ENCODE peak calls at places on chromosomes 11 and 22, in ten cellular contexts. A, V, Y, K, Q, N, W, E, T and X are unnamed samples. For H3K4me1, the result is how much of the 10 kb centered on the place peaks cover.

GRCh38 chr11:114291381-114291780 is 4.8 kb upstream of the NNMT start:
- DNase-seq in A (no peak), V (no peak), Y (no peak), K (no peak), Q (no peak), N (no peak), W (no peak), E (no peak), T (no peak), X (no peak)

GRCh38 chr22:36569999-36570398 is 41.0 kb upstream of the EIF3D start:
- DNase-seq in A (no peak), V (peak), Y (peak), K (peak), Q (no peak), N (peak), W (no peak), E (no peak), T (no peak), X (no peak)

GRCh38 chr11:134098566-134099184 is 29.8 kb downstream of the JAM3 start:
- DNase-seq in A (no peak), V (peak), Y (no peak), K (no peak), Q (no peak), N (peak), W (no peak), E (no peak), T (no peak), X (no peak)

GRCh38 chr11:71179877-71180276 is 72.5 kb downstream of the SHANK2 start:
- DNase-seq in A (no peak), V (peak), Y (no peak), K (no peak), Q (no peak), N (no peak), W (no peak), E (no peak), T (no peak), X (no peak)

GRCh38 chr22:28810839-28811491 is 10.6 kb upstream of the XBP1 start:
- DNase-seq in A (no peak), V (peak), Y (no peak), K (no peak), Q (no peak), N (no peak), W (peak), E (no peak), T (no peak), X (no peak)

GRCh38 chr11:80916180-80916811 is 1475.5 kb upstream of the TENM4 start:
- DNase-seq in A (no peak), V (no peak), Y (no peak), K (no peak), Q (no peak), N (no peak), W (no peak), E (no peak), T (no peak), X (no peak)

GRCh38 chr22:49460662-49461371 is 366.9 kb downstream of the BRD1 start:
- DNase-seq in A (no peak), V (no peak), Y (no peak), K (no peak), Q (peak), N (no peak), W (no peak), E (no peak), T (no peak), X (no peak)

GRCh38 chr11:72635309-72635915 is 38.8 kb downstream of the PDE2A start:
- DNase-seq in A (no peak), V (no peak), Y (no peak), K (no peak), Q (no peak), N (no peak), W (no peak), E (no peak), T (no peak), X (no peak)

GRCh38 chr11:1567052-1567720 is 4.9 kb downstream of the DUSP8 start:
- DNase-seq in A (no peak), V (no peak), Y (no peak), K (no peak), Q (no peak), N (no peak), W (peak), E (no peak), T (no peak), X (no peak)

GRCh38 chr11:112042161-112042960 is 17.2 kb downstream of the DLAT start:
- DNase-seq in A (no peak), V (no peak), Y (no peak), K (no peak), Q (no peak), N (no peak), W (no peak), E (no peak), T (no peak), X (no peak)

GRCh38 chr22:48233586-48233985 is 1471.1 kb downstream of the TBC1D22A start:
- DNase-seq in A (no peak), V (no peak), Y (no peak), K (no peak), Q (no peak), N (no peak), W (no peak), E (no peak), T (no peak), X (no peak)

GRCh38 chr22:25282346-25282670 is 62.9 kb downstream of the CRYBB2 start:
- DNase-seq in A (no peak), V (no peak), Y (peak), K (no peak), Q (no peak), N (peak), W (no peak), E (no peak), T (no peak), X (no peak)

GRCh38 chr11:11984563-11984962 is 23.9 kb downstream of the DKK3 start:
- DNase-seq in A (no peak), V (no peak), Y (no peak), K (no peak), Q (peak), N (no peak), W (no peak), E (no peak), T (no peak), X (no peak)

GRCh38 chr22:35561796-35562526 is 21.3 kb downstream of the RASD2 start:
- DNase-seq in A (no peak), V (no peak), Y (no peak), K (peak), Q (no peak), N (peak), W (no peak), E (no peak), T (no peak), X (no peak)

GRCh38 chr11:28476053-28476452 is 367.9 kb downstream of the METTL15 start:
- DNase-seq in A (peak), V (no peak), Y (no peak), K (no peak), Q (no peak), N (peak), W (no peak), E (no peak), T (no peak), X (no peak)

GRCh38 chr11:110472858-110473257 is 43.1 kb downstream of the FDX1 start:
- DNase-seq in A (no peak), V (no peak), Y (no peak), K (no peak), Q (no peak), N (no peak), W (no peak), E (no peak), T (no peak), X (no peak)

GRCh38 chr11:110795124-110795624 is 82.9 kb upstream of the ARHGAP20 start:
- DNase-seq in A (no peak), V (no peak), Y (no peak), K (no peak), Q (no peak), N (no peak), W (no peak), E (no peak), T (no peak), X (no peak)

GRCh38 chr22:49964493-49965290 is 4.1 kb downstream of the PIM3 start:
- DNase-seq in A (peak), V (no peak), Y (no peak), K (no peak), Q (peak), N (no peak), W (peak), E (no peak), T (peak), X (peak)

GRCh38 chr11:30143098-30143705 is 87.6 kb upstream of the FSHB start:
- DNase-seq in A (no peak), V (peak), Y (peak), K (peak), Q (no peak), N (peak), W (no peak), E (no peak), T (no peak), X (no peak)

GRCh38 chr11:112255075-112255739 is 5.5 kb downstream of the PLET1 start:
- DNase-seq in A (peak), V (peak), Y (no peak), K (no peak), Q (no peak), N (no peak), W (no peak), E (no peak), T (no peak), X (no peak)

DNA sequence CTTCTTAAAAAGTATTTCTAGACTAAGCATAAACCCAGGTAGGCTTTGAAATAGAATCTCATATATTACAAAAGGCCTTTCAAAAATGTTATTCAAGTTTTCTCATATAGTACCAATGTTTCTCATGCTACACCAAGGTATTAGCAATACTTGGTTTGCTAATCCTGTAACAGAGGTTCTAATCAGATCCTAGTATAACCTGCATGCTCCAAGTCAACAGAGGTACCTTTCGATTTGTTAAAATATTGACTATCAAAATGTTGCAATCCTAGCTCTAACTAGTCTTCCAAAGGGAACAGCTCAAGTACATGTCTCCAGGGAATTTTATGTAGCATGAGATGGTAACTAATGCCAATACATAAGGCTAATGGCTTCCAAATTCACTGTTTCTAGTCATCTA is 98.1 kb upstream of the APOA1 start:
- DNase-seq in A (no peak), V (no peak), Y (no peak), K (no peak), Q (no peak), N (no peak), W (no peak), E (no peak), T (no peak), X (no peak)
- H3K4me1 ChIP-seq in A (under half), V (under half), Y (under half), K (under half), Q (under half), N (under half), W (under half), E (under half), T (under half), X (under half)

DNA sequence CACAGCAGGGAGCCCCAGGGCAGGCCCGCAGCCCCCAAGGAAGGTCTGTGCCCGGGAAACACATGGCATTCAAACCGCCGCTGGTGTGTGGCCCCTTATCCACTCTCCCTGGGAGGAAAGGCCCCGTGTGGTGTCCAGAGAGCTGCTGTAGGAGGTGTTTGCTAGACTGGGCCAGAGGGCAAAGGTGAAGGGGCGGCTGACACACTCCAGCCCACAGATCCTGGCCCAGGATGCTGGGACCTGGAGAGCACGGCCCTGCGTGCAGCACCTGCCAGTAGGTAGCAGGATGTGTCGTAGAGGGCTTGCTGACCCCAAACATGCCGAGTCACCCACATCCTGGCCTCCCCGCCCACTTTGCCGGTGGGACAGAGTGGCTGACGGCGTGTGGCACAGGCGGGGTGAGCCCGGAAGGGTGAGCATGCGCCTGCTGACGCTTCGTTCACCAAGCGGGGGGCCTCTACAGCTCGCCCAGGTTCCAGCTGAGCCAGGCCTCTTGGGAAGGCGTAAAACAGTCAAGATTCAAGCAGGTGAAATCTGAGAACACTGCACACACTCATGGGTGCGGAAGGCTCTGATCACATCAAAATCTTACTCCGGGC is 11.0 kb downstream of the OSBPL5 start:
- DNase-seq in A (peak), V (no peak), Y (no peak), K (no peak), Q (peak), N (no peak), W (peak), E (no peak), T (peak), X (no peak)
- H3K4me1 ChIP-seq in A (under half), V (under half), Y (under half), K (under half), Q (under half), N (under half), W (under half), E (under half), T (under half), X (under half)

GRCh38 chr22:46100401-46101105 is 49.8 kb upstream of the PPARA start:
- DNase-seq in A (no peak), V (no peak), Y (no peak), K (no peak), Q (no peak), N (no peak), W (no peak), E (no peak), T (no peak), X (no peak)

GRCh38 chr22:46102752-46103151 is 47.6 kb upstream of the PPARA start:
- DNase-seq in A (no peak), V (no peak), Y (no peak), K (no peak), Q (no peak), N (no peak), W (no peak), E (no peak), T (no peak), X (no peak)

GRCh38 chr22:46103664-46104063 is 46.7 kb upstream of the PPARA start:
- DNase-seq in A (no peak), V (no peak), Y (no peak), K (no peak), Q (no peak), N (no peak), W (no peak), E (no peak), T (no peak), X (no peak)

GRCh38 chr22:46103181-46103580 is 47.1 kb upstream of the PPARA start:
- DNase-seq in A (no peak), V (no peak), Y (no peak), K (no peak), Q (no peak), N (no peak), W (no peak), E (no peak), T (no peak), X (no peak)

DNA sequence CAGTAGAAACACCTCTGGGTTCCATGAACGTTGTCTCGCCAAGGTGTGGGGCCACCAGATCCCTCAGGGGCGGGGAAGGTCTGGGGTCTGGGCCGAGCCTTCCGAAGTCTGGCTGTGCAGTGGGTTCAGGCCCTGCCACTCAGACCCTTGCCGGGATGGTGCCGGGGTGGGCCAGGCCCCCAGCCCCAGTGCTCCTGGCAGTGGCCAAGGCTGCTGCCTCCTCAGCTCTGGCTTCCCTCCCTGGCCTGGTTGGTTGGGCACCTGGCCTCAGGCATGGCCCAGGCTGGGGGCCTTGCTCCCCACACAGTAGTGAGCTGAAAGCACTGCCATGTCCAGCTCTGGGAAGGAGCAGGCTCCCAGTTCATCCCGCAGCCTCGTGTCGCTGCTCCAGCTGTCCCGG is 48.2 kb upstream of the PPARA start:
- DNase-seq in A (no peak), V (no peak), Y (no peak), K (no peak), Q (no peak), N (no peak), W (no peak), E (no peak), T (no peak), X (no peak)
- H3K4me1 ChIP-seq in A (half or more), V (under half), Y (under half), K (half or more), Q (half or more), N (under half), W (half or more), E (under half), T (half or more), X (half or more)

DNA sequence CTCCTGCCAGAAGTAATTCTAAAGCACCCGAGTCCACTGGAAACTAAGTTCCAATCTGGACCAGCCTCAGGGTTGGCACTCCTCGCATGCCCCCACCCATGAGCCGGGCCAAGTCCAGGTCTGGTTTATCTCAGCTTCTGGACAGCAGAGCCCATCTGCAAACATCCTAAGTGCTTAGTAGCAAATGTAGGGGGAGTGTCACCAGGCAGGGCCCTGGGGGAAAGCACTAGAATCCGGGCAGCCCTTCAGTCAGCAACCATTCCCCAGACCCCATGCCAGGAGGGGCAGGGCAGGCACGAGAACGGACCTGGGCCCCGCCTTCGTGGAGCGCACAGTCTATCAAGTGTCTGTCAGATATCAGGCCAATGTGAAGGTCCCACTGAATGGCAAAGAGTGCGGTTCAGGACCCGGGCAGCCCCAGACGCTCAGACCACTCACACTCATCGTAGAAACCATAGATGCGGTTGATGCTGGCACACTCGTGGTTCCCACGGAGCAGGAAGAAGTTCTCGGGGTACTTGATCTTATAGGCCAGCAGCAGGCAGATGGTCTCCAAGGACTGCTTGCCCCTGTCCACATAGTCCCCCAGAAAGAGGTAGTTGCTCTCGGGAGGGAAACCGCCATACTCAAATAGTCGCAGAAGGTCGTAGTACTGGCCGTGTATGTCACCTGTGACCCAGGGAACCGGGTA is 1.3 kb downstream of the PPP1CA start:
- DNase-seq in A (peak), V (no peak), Y (no peak), K (no peak), Q (no peak), N (no peak), W (no peak), E (no peak), T (no peak), X (no peak)
- H3K4me1 ChIP-seq in A (under half), V (under half), Y (under half), K (under half), Q (under half), N (under half), W (under half), E (under half), T (under half), X (under half)

DNA sequence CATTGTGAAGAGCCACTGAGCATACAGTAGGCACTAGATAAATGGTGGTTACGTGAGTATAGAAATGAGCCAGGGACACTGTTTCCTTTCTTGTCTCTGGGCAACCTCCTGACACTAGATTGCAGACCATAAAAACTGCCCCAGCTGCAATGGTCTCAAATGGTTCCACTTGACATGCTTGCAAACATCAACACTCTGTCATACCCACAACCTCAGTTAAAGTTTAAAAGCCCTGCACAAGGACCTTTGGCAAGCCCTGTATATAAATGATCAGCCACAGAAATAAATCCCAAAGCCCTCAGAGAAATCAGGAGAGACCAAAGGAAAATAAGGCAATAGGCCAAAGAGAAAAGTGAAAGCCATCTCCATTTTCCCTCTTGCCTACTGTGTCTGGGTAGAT is 20.7 kb downstream of the PLEKHA7 start:
- DNase-seq in A (no peak), V (no peak), Y (no peak), K (no peak), Q (no peak), N (no peak), W (no peak), E (no peak), T (no peak), X (no peak)
- H3K4me1 ChIP-seq in A (under half), V (under half), Y (under half), K (under half), Q (under half), N (under half), W (half or more), E (under half), T (under half), X (under half)

GRCh38 chr11:46275964-46276641 is 1.4 kb upstream of the CREB3L1 start:
- DNase-seq in A (no peak), V (peak), Y (no peak), K (no peak), Q (peak), N (no peak), W (peak), E (peak), T (no peak), X (no peak)
- H3K4me1 ChIP-seq in A (under half), V (half or more), Y (under half), K (half or more), Q (under half), N (under half), W (under half), E (half or more), T (under half), X (under half)

DNA sequence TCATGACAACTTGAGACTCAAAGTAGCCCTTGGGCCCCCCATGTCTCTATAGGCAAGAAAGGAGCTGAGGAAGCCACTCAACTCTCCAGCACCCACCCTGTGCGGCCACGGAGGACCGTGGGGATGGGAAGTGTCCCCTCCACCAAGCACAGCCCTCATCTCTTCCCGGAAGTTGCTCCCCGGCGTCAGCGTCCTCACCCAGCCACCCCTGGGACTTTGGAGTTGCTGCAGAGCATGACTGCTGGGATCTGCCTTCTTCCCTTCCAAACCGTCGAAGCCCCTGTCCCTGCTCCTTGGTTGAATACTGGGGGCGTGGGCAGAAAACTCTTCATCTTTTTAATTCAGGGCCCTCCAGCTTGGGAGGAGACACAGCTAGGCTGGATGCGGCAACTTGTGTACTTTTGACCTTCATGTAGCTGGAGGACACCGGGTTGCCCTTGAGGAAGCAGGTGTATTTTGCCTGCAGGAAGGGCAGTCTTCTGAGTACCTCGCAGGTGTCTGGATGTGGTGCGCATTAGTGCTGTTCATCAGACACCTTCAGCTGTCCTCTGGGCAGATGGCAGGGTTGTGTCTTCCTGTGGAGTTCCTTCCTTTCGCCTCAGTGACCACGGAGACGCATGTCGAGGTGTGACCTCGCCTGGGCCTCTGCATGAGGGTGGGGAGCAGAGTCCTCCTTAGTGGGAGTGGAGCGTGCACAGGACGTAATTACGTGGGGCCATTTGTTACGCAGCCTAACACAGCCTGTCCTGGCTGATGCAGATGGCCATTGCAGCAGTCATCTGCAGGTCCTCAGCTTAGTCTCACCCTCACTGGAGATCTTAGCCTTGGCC is 12.2 kb upstream of the IFITM3 start:
- DNase-seq in A (no peak), V (no peak), Y (no peak), K (no peak), Q (no peak), N (no peak), W (no peak), E (no peak), T (no peak), X (no peak)
- H3K4me1 ChIP-seq in A (under half), V (half or more), Y (under half), K (under half), Q (under half), N (under half), W (under half), E (under half), T (under half), X (under half)

GRCh38 chr22:19854778-19855503 is at the start of the genes GNB1L and RTL10:
- DNase-seq in A (peak), V (peak), Y (peak), K (peak), Q (peak), N (peak), W (peak), E (peak), T (peak), X (peak)
- H3K4me1 ChIP-seq in A (under half), V (under half), Y (under half), K (under half), Q (under half), N (under half), W (under half), E (under half), T (under half), X (under half)